ENCODE peak calls at places on chromosomes 5 and 9, in eight cellular contexts. D is endothelial cell; O is hepatocyte; I is posterior cingulate gyrus; F is stimulated activated CD8-positive, alpha-beta memory T cell treated with anti-CD3 and anti-CD28 coated beads, Interleukin-4, amount 100 ng/mL, for 1 hour; L is NB4; M is B cell; R is bronchial epithelial cell. Q is an unnamed sample.

GRCh38 chr5:116938488-116938887 is 363.9 kb upstream of the SEMA6A start:
- DNase-seq in I (no peak), O (no peak), M (no peak), R (no peak), L (no peak), F (no peak), D (no peak), Q (no peak)

GRCh38 chr5:108078882-108079281 is 303.0 kb downstream of the FBXL17 start:
- DNase-seq in R (no peak), D (no peak), M (no peak), L (no peak), I (no peak), F (no peak), O (no peak), Q (no peak)

GRCh38 chr5:59115345-59115744 is 532.5 kb downstream of the RAB3C start:
- DNase-seq in O (no peak), D (no peak), I (no peak), R (peak; percentile 49), F (no peak), M (no peak), L (no peak), Q (no peak)

GRCh38 chr9:98333703-98334582 is 78.5 kb upstream of the TBC1D2 start:
- DNase-seq in R (peak; percentile 93), I (no peak), O (no peak), L (no peak), F (no peak), D (no peak), M (no peak), Q (no peak)

GRCh38 chr9:127873886-127874285 is 3.6 kb downstream of the AK1 start:
- DNase-seq in O (no peak), D (no peak), F (no peak), M (no peak), R (no peak), L (no peak), I (peak; percentile 94), Q (no peak)

GRCh38 chr9:27181381-27181780 is 72.4 kb downstream of the TEK start:
- DNase-seq in M (no peak), L (no peak), F (no peak), R (peak; percentile 97), D (no peak), I (no peak), O (no peak), Q (no peak)

GRCh38 chr5:30928966-30929365 is 264.5 kb upstream of the CDH6 start:
- DNase-seq in I (no peak), O (no peak), F (no peak), R (no peak), D (no peak), M (no peak), L (no peak), Q (no peak)

GRCh38 chr9:115398313-115398650 is 280.3 kb upstream of the TNC start:
- DNase-seq in R (no peak), M (no peak), F (no peak), L (no peak), O (no peak), D (no peak), I (no peak), Q (no peak)

GRCh38 chr9:125748511-125749099 is 1.4 kb downstream of the PBX3 start:
- DNase-seq in L (no peak), D (peak; percentile 28), F (no peak), R (peak; percentile 21), I (no peak), O (peak; percentile 15), M (no peak), Q (peak; percentile 30)

GRCh38 chr5:170757182-170757601 is 26.3 kb upstream of the GABRP start:
- DNase-seq in M (no peak), O (peak; percentile 44), D (no peak), R (peak; percentile 46), L (no peak), F (no peak), I (no peak), Q (no peak)

Q was measured in GM06990.